ENCODE peak calls at places on chromosomes 2 and 18, in six cellular contexts. G is left ventricle myocardium inferior, M is heart left ventricle, R is heart right ventricle, E is sigmoid colon, F is neural progenitor cell. V is an unnamed sample.

GRCh38 chr2:197615033-197615652 is 60.2 kb downstream of the RFTN2 start:
- DNase-seq in R (no peak), M (no peak), E (no peak), G (no peak), F (no peak), V (no peak)

GRCh38 chr2:105361132-105361889 is 24.0 kb downstream of the C2orf49 start:
- DNase-seq in R (no peak), G (no peak), M (no peak), F (no peak), E (no peak), V (no peak)

GRCh38 chr2:46163804-46164569 is 133.2 kb upstream of the EPAS1 start:
- DNase-seq in M (no peak), F (no peak), E (no peak), G (no peak), R (no peak), V (peak)

GRCh38 chr18:73040247-73040646 is 172.5 kb upstream of the NETO1 start:
- DNase-seq in F (no peak), R (no peak), M (no peak), E (no peak), G (no peak), V (no peak)

GRCh38 chr2:54945401-54946219 is 104.6 kb downstream of the RTN4 start:
- DNase-seq in G (peak), M (no peak), E (peak), F (no peak), R (no peak), V (peak)

GRCh38 chr18:24273596-24273995 is 124.0 kb downstream of the OSBPL1A start:
- DNase-seq in G (no peak), M (no peak), E (no peak), R (no peak), F (no peak), V (no peak)

GRCh38 chr18:12046751-12047335 is 46.8 kb upstream of the ANKRD62 start:
- DNase-seq in E (no peak), F (peak), R (no peak), G (no peak), M (no peak), V (no peak)

GRCh38 chr18:46222710-46223360 is 118.7 kb downstream of the HAUS1 start:
- DNase-seq in M (no peak), F (no peak), E (no peak), G (no peak), R (no peak), V (no peak)

GRCh38 chr2:67451086-67451832 is 54.1 kb downstream of the ETAA1 start:
- DNase-seq in E (no peak), M (no peak), R (no peak), F (no peak), G (no peak), V (no peak)

GRCh38 chr2:157839822-157840221 is 36.3 kb downstream of the ACVR1 start:
- DNase-seq in F (peak), R (no peak), E (no peak), M (no peak), G (no peak), V (no peak)

GRCh38 chr2:165471349-165471975 is 2.0 kb downstream of the CSRNP3 start:
- DNase-seq in M (no peak), E (no peak), G (no peak), F (no peak), R (no peak), V (no peak)
- H3K27ac ChIP-seq in M (no peak), E (no peak), G (no peak), F (peak), R (no peak), V (no peak)

DNA sequence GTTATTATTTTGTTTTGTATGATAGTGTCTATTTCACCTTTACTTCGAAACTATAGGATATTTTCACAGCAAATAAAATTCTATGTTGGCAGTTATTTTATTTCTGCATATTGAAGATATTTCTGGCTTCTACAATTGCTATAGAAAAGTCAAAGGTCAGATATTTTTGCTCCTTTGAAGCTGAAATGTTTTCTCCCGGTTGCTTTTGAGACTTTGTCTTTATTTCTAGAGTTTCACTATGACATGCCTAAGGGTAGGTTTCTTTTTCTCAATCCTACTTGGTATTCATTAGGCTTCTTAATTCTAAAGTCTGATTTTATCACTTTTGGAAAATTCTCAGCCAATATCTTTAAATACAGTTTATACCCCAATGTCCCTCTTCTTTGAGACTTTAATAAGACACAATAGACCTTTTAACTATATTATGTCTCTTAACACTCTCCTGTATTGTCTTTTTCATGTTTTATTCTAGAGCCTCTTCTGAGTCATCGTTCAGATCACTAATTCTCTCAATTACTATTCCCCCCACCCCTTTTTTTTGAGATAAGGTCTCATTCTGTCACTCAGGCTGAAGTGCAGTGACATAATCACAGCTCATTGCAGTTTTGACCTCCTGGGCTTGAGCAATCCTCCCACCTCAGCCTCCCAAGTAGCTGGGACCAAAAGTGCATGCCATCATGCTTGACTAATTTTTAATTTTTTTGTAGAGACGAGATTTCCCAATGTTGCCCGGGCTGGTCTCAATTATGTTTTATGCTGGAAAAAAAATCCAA is 50.5 kb downstream of the USP37 start:
- DNase-seq in F (no peak), R (no peak), E (no peak), G (no peak), M (no peak), V (no peak)
- H3K27ac ChIP-seq in F (no peak), R (no peak), E (no peak), G (no peak), M (no peak), V (no peak)

GRCh38 chr2:195636890-195637289 is 20.1 kb upstream of the SLC39A10 start:
- DNase-seq in R (no peak), G (no peak), M (no peak), E (no peak), F (no peak), V (no peak)

GRCh38 chr2:195639959-195640358 is 17.1 kb upstream of the SLC39A10 start:
- DNase-seq in G (no peak), E (no peak), R (no peak), M (no peak), F (no peak), V (no peak)

GRCh38 chr2:195642027-195642676 is 14.9 kb upstream of the SLC39A10 start:
- DNase-seq in M (no peak), F (no peak), G (no peak), R (no peak), E (no peak), V (no peak)

GRCh38 chr2:195639238-195639858 is 17.7 kb upstream of the SLC39A10 start:
- DNase-seq in F (no peak), G (no peak), M (no peak), R (no peak), E (no peak), V (no peak)

DNA sequence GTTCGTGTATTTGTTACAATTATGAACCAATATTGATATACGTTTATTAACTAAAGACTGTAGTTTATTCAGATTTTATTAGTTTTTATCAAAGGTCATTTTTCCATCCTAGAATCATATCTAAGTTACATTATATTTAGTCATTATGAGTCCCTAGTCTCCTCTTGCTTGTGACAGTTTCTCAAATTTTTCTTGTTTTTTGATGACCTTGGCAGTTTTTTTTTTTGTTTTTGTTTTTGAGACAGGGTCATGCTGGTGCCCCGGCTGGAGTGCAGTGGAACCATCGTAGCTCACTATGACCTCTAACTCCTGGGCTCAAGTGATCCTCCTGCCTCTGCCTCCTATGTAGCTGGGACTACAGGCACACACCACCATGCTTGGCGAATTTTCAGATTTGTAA is 18.3 kb upstream of the SLC39A10 start:
- DNase-seq in F (no peak), M (no peak), G (no peak), R (no peak), E (no peak), V (no peak)
- H3K27ac ChIP-seq in F (no peak), M (no peak), G (no peak), R (no peak), E (no peak), V (no peak)

GRCh38 chr2:52178845-52179244 is 1146.9 kb upstream of the NRXN1 start:
- DNase-seq in E (no peak), F (no peak), G (no peak), R (no peak), M (no peak), V (no peak)

DNA sequence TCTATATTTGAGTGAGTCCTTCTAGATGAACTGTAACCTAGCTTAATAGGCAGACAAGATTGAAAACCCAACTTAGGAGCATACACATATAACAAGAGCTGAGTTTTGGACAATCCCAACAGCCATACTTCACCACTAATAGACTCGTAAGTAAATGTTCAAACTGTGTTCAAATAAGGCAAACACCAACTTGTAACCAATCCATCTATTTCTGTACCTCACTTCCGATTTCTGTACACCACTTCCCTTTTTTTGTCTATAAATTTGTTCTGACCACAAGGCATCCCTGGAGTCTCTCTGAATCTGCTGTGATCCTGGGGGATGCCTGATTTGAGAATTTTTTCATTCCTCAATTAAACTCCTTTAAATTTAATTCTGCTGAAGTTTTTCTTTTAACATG is 1149.1 kb upstream of the NRXN1 start:
- DNase-seq in G (no peak), E (no peak), M (no peak), R (no peak), F (no peak), V (no peak)
- H3K27ac ChIP-seq in G (no peak), E (no peak), M (no peak), R (no peak), F (no peak), V (no peak)

V was measured in lung.